ENCODE peak calls at places on chromosomes 5 and 9, in six cellular contexts. T is HEK293T, M is substantia nigra, P is mucosa of gallbladder, A is fibroblast of the aortic adventitia, R is iris pigment epithelial cell. H is an unnamed sample.
A peak's percentile ranks its signal among the peaks of the same experiment; 100 is the strongest.

GRCh38 chr5:148474025-148474511 is 90.3 kb downstream of the FBXO38 start:
- DNase-seq in A (peak; percentile 98), R (peak; percentile 22), T (no peak), M (no peak), P (peak; percentile 13), H (no peak)

GRCh38 chr9:14198544-14199510 is 115.1 kb downstream of the NFIB start:
- DNase-seq in P (peak; percentile 62), R (peak; percentile 59), A (peak; percentile 84), M (no peak), T (no peak), H (peak; percentile 51)

GRCh38 chr9:7963026-7963425 is 163.4 kb upstream of the DMAC1 start:
- DNase-seq in A (peak; percentile 15), M (no peak), R (no peak), P (no peak), T (no peak), H (no peak)

GRCh38 chr5:149550608-149551226 is 522 bp downstream of the CSNK1A1 start:
- DNase-seq in A (no peak), M (no peak), R (no peak), T (no peak), P (no peak), H (peak; percentile 17)

GRCh38 chr5:58322453-58322852 is 137.4 kb downstream of the PLK2 start:
- DNase-seq in T (no peak), P (no peak), R (peak; percentile 42), A (peak; percentile 66), M (no peak), H (no peak)

GRCh38 chr9:37997636-37998374 is 71.2 kb downstream of the SHB start:
- DNase-seq in A (no peak), P (no peak), T (no peak), M (no peak), R (no peak), H (no peak)

GRCh38 chr9:98993570-98993945 is 49.9 kb downstream of the COL15A1 start:
- DNase-seq in P (no peak), A (no peak), M (no peak), T (no peak), R (no peak), H (no peak)

GRCh38 chr5:125317546-125317995 is 571.1 kb upstream of the ZNF608 start:
- DNase-seq in M (no peak), R (no peak), A (no peak), T (no peak), P (no peak), H (no peak)

GRCh38 chr9:65420771-65421170 is 135.8 kb upstream of the FOXD4L5 start:
- DNase-seq in T (no peak), R (no peak), A (no peak), M (no peak), P (no peak), H (no peak)

GRCh38 chr5:176547811-176548210 is 1.3 kb upstream of the CDHR2 start:
- DNase-seq in T (no peak), P (no peak), R (no peak), M (no peak), A (no peak), H (no peak)

GRCh38 chr9:130766904-130767262 is 68.2 kb upstream of the ABL1 start:
- DNase-seq in P (peak; percentile 20), T (no peak), A (no peak), R (no peak), M (no peak), H (no peak)

GRCh38 chr9:123933801-123934200 is 3.9 kb upstream of the DENND1A start:
- DNase-seq in P (no peak), R (no peak), A (no peak), T (no peak), M (no peak), H (no peak)

GRCh38 chr9:99607852-99608448 is 213.7 kb upstream of the NR4A3 start:
- DNase-seq in A (no peak), P (no peak), R (peak; percentile 25), M (no peak), T (peak; percentile 13), H (no peak)